ENCODE peak calls at places on chromosomes 6 and 20, in four cellular contexts. T is K562, B is upper lobe of left lung, C is A549. O is an unnamed sample.

GRCh38 chr6:116253188-116253504 is 729 bp downstream of the TSPYL4 start:
- ATAC-seq in T (no peak), B (no peak), C (no peak), O (no peak)

GRCh38 chr6:152552616-152553209 is 84.4 kb downstream of the SYNE1 start:
- ATAC-seq in T (peak), B (peak), C (peak), O (peak)

GRCh38 chr6:90347411-90347841 is 50.8 kb upstream of the BACH2 start:
- ATAC-seq in T (no peak), B (no peak), C (no peak), O (no peak)

GRCh38 chr6:84078335-84078734 is 44.8 kb downstream of the MRAP2 start:
- ATAC-seq in T (peak), B (no peak), C (no peak), O (no peak)

GRCh38 chr20:41746635-41747034 is 128.5 kb upstream of the CHD6 start:
- ATAC-seq in T (peak), B (no peak), C (peak), O (no peak)

GRCh38 chr6:108114861-108115597 is 40.5 kb upstream of the OSTM1 start:
- ATAC-seq in T (no peak), B (peak), C (peak), O (no peak)

GRCh38 chr6:110017946-110018345 is 39.8 kb downstream of the GPR6 start:
- ATAC-seq in T (no peak), B (no peak), C (no peak), O (no peak)

GRCh38 chr6:130889423-130889822 is 62.2 kb downstream of the SMLR1 start:
- ATAC-seq in T (no peak), B (no peak), C (no peak), O (no peak)

GRCh38 chr20:17533396-17533795 is 2.2 kb upstream of the BFSP1 start:
- ATAC-seq in T (peak), B (no peak), C (peak), O (no peak)

GRCh38 chr20:3172126-3172932 is 1.0 kb downstream of the LZTS3 start:
- ATAC-seq in T (no peak), B (no peak), C (no peak), O (no peak)

GRCh38 chr6:43468748-43469681 is 8.4 kb upstream of the TJAP1 start:
- ATAC-seq in T (peak), B (no peak), C (no peak), O (no peak)

GRCh38 chr6:116196841-116197240 is 57.0 kb downstream of the TSPYL4 start:
- ATAC-seq in T (no peak), B (no peak), C (no peak), O (no peak)

GRCh38 chr6:54206510-54206909 is 95.3 kb downstream of the MLIP start:
- ATAC-seq in T (no peak), B (no peak), C (no peak), O (no peak)

GRCh38 chr6:31718294-31718693 is 3.1 kb downstream of the LY6G6D start:
- ATAC-seq in T (no peak), B (no peak), C (no peak), O (no peak)

DNA sequence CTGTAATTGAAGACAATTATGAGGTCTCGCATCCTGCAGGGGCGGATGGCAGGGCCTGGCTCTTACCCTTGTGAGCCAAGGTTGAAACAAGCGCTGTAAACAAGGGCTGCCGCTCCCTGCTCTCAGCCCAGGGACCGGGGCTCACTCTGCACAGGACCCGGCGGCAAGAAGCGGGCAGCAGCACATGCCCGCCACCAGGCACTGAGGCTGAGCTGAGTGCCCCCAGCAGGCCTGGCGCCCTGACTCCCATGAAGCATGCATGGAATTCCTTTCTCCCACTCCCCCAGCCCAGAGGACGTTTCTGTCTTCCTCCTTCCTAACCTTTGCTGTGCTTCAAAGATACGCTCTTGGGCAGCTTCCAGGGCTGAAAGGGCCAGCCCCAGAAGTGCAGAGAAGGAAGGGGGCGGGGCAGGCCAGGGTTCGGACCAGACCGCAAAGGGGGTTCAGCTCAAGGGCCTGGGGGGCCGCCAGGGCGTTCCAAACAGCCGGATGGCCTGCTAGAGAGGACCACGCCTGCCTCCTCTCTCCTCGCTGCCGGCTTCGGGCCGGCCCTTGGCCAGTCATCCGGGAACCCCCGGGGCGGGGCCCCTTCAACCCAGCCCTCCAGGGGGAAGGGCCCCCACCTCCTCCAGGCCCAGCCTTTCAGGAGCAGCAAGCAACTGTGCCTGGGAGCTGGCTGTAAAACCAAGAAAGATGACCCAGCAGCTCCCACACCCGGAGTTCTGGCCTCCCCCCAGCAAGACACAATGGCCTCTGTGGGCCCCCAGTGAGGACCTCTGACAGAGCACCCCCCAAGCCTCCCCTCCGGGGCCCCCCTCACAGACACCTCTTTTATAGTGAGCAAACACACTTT is 109.9 kb downstream of the NOL4L start:
- ATAC-seq in T (peak), B (peak), C (peak), O (peak)
- TF ChIP-seq POLR2A in T (peak), B (no peak), C (peak), O (peak)

GRCh38 chr20:19828233-19828632 is 70.2 kb downstream of the RIN2 start:
- ATAC-seq in T (no peak), B (peak), C (peak), O (no peak)
- TF ChIP-seq EP300 in T (no peak), B (no peak), C (no peak), O (no peak)

DNA sequence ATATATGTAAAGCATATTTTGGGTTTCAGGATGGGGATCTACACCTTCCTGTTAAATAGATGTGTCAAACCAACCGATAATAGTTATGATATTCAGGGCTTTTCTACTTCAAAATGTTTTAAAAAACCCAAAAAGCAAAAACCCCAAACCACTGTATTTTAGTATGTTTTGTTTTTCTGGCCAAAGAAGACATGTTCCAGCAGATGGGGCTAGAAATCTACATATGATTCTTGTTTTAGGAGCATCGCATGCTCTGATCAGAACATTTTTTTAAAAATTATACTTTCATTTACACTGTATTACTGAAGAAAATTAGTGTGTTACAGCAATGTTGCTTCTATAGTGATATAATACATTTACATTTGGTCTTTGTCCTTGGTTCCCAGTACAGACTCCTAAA is 11.0 kb downstream of the RMND1 start:
- ATAC-seq in T (no peak), B (no peak), C (no peak), O (no peak)
- TF ChIP-seq CTCF in T (peak), B (peak), C (peak), O (peak)

GRCh38 chr6:14000901-14001300 is 76.1 kb downstream of the RNF182 start:
- ATAC-seq in T (no peak), B (no peak), C (peak), O (no peak)
- TF ChIP-seq POLR2A in T (no peak), B (no peak), C (no peak), O (no peak)

DNA sequence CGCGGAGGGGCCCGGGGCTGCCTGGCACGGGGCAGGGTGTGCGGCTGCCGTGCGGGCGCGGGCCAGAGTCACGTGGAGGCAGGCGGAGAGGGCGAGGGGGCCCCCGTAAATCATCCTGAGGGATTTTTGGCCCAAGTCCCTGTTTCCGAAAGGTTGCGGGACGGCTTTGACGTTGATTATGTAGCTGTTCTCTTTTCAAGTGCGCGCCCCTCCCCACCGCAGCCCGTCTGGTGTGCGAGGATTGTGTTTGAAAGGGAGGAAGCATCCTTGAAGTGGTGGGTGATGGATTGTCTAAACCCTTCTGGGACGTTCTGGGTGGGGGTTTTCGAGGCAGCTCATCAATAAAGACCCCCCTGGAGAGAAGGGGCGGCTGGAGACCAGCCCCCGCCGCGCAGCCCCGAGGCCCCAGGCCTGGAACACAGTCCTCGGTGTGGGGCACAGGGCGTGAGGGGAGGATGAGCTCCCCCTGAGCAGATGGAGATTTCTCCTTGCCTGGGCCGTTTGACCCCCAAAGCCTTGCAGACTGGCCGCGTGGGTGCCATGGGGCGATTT is 7.0 kb upstream of the FOXF2 start:
- ATAC-seq in T (no peak), B (no peak), C (peak), O (peak)
- TF ChIP-seq EP300 in T (no peak), B (no peak), C (no peak), O (peak)

DNA sequence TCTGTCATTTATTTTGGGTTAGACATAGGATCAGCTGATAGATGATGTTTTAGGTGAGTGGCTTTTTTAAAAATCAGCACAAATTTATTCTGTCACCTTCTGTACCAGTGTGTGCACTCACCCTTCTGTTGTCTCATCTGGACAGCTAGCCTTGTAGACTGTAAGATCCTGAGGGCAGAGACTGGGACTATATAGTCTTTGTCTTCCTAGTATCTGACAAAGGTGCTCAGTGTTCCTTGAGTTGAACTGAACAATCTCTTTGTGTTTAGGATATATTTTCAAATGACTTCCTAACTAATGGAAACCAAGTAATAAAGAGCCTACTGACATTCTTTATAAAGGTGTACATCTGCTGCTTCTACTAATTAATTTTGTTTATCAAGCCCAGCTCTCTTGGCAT is 3.0 kb downstream of the DCBLD1 start:
- ATAC-seq in T (no peak), B (no peak), C (no peak), O (no peak)
- TF ChIP-seq CTCF in T (no peak), B (no peak), C (no peak), O (no peak)

DNA sequence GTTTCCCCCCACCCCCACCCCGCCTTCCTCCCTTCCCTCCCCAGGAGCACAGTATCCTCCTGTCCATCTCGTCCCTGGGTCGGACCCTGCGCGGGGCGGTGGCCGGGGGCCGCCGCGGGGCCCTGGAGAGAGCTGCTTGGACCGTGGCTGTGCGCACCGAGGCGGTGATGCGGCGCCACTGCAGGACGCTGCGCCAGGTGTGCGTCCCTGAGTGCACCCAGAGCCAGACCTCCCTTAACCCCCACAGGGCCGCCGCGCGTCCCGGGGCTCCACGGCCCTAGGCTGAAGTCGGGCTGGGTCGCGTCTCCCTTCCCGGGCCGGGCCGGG is 2.2 kb downstream of the C20orf204 start:
- ATAC-seq in T (peak), B (no peak), C (peak), O (no peak)
- TF ChIP-seq POLR2A in T (no peak), B (no peak), C (no peak), O (no peak)

GRCh38 chr6:154732824-154733609 is at the start of gene SCAF8:
- ATAC-seq in T (peak), B (peak), C (peak), O (peak)
- TF ChIP-seq EP300 in T (no peak), B (no peak), C (no peak), O (no peak)